ENCODE peak calls at places on chromosomes 11 and 22, in six cellular contexts. B is stimulated activated CD4-positive, alpha-beta T cell treated with anti-CD3 and anti-CD28 coated beads, Interleukin-4, amount 100 ng/mL, for 48 hours; X is NCI-H345; G is naive thymus-derived CD8-positive, alpha-beta T cell; D is GM23248; L is progenitor cell of endocrine pancreas. C is an unnamed sample.
A peak's percentile ranks its signal among the peaks of the same experiment; 100 is the strongest.

GRCh38 chr11:12901874-12902481 is 107.1 kb upstream of the RASSF10 start:
- DNase-seq in B (no peak), X (no peak), G (no peak), D (peak; percentile 75), L (no peak), C (no peak)

GRCh38 chr11:44095506-44096359 is at the start of gene EXT2:
- DNase-seq in B (peak; percentile 83), X (peak; percentile 83), G (peak; percentile 85), D (peak; percentile 91), L (peak; percentile 81), C (peak; percentile 87)

GRCh38 chr11:120784566-120785251 is 239.2 kb upstream of the TBCEL start:
- DNase-seq in B (no peak), X (no peak), G (no peak), D (no peak), L (no peak), C (no peak)

GRCh38 chr11:120719348-120719747 is 207.8 kb downstream of the GRIK4 start:
- DNase-seq in B (no peak), X (no peak), G (no peak), D (peak; percentile 40), L (no peak), C (no peak)

GRCh38 chr11:48066881-48067800 is 86.8 kb downstream of the PTPRJ start:
- DNase-seq in B (no peak), X (no peak), G (no peak), D (peak; percentile 37), L (no peak), C (no peak)

GRCh38 chr11:37442576-37442975 is 844.5 kb upstream of the RAG2 start:
- DNase-seq in B (no peak), X (no peak), G (no peak), D (no peak), L (no peak), C (no peak)

GRCh38 chr11:68373189-68373809 is 60.9 kb downstream of the LRP5 start:
- DNase-seq in B (no peak), X (no peak), G (no peak), D (peak; percentile 68), L (no peak), C (peak; percentile 20)

GRCh38 chr11:114285599-114285998 is 10.6 kb upstream of the NNMT start:
- DNase-seq in B (no peak), X (no peak), G (no peak), D (peak; percentile 84), L (no peak), C (peak; percentile 54)

GRCh38 chr22:49404576-49405199 is 423.0 kb downstream of the BRD1 start:
- DNase-seq in B (no peak), X (no peak), G (no peak), D (no peak), L (no peak), C (peak; percentile 86)

GRCh38 chr11:36577859-36578258 is 10.1 kb downstream of the RAG1 start:
- DNase-seq in B (no peak), X (no peak), G (no peak), D (peak; percentile 30), L (no peak), C (no peak)

GRCh38 chr11:12901272-12901671 is 107.8 kb upstream of the RASSF10 start:
- DNase-seq in B (no peak), X (no peak), G (no peak), D (peak; percentile 26), L (no peak), C (no peak)

GRCh38 chr22:37741312-37741795 is 44.5 kb downstream of the TRIOBP start:
- DNase-seq in B (no peak), X (peak; percentile 49), G (no peak), D (peak; percentile 96), L (no peak), C (peak; percentile 94)

GRCh38 chr11:119721129-119722120 is 7.6 kb downstream of the NECTIN1 start:
- DNase-seq in B (no peak), X (peak; percentile 11), G (no peak), D (peak; percentile 72), L (no peak), C (peak; percentile 80)

GRCh38 chr11:44468338-44468988 is 97.0 kb upstream of the CD82 start:
- DNase-seq in B (no peak), X (no peak), G (no peak), D (no peak), L (no peak), C (no peak)

GRCh38 chr11:117189941-117190544 is 9.1 kb upstream of the TAGLN start:
- DNase-seq in B (no peak), X (no peak), G (no peak), D (no peak), L (no peak), C (no peak)

GRCh38 chr11:16846305-16846704 is 107.9 kb downstream of the C11orf58 start:
- DNase-seq in B (no peak), X (no peak), G (no peak), D (no peak), L (no peak), C (no peak)

GRCh38 chr11:131954146-131954545 is 583.7 kb downstream of the NTM start:
- DNase-seq in B (no peak), X (no peak), G (no peak), D (no peak), L (no peak), C (no peak)

GRCh38 chr22:49046546-49047305 is 780.9 kb downstream of the BRD1 start:
- DNase-seq in B (peak; percentile 11), X (peak; percentile 62), G (peak; percentile 19), D (no peak), L (peak; percentile 70), C (peak; percentile 87)

GRCh38 chr11:64103377-64103985 is 62.4 kb downstream of the MACROD1 start:
- DNase-seq in B (no peak), X (no peak), G (no peak), D (no peak), L (no peak), C (no peak)

GRCh38 chr11:2139118-2139490 is at the start of gene IGF2:
- DNase-seq in B (no peak), X (no peak), G (no peak), D (no peak), L (no peak), C (no peak)

GRCh38 chr11:116930177-116930576 is 92.8 kb upstream of the APOA1 start:
- DNase-seq in B (peak; percentile 11), X (no peak), G (peak; percentile 61), D (peak; percentile 22), L (no peak), C (no peak)

GRCh38 chr11:78149646-78150045 is 10.2 kb upstream of the ALG8 start:
- DNase-seq in B (no peak), X (no peak), G (peak; percentile 28), D (peak; percentile 72), L (no peak), C (no peak)

GRCh38 chr11:36399236-36399635 is 103.1 kb downstream of the PRR5L start:
- DNase-seq in B (no peak), X (no peak), G (no peak), D (no peak), L (no peak), C (no peak)

GRCh38 chr22:20430101-20430640 is 7.5 kb downstream of the SCARF2 start:
- DNase-seq in B (no peak), X (no peak), G (peak; percentile 23), D (no peak), L (no peak), C (no peak)

GRCh38 chr11:84142411-84142810 is 856.2 kb upstream of the CCDC90B start:
- DNase-seq in B (no peak), X (no peak), G (no peak), D (no peak), L (no peak), C (peak; percentile 3)